ENCODE peak calls at places on chromosomes 1 and 21, in five cellular contexts. One of them, this sample, is unnamed.

GRCh38 chr1:3989465-3989864 is 89.4 kb upstream of the C1orf174 start:
- DNase-seq in left ventricle myocardium inferior: no peak
- DNase-seq in lung: no peak
- DNase-seq in GM12865: no peak
- DNase-seq in heart right ventricle: no peak
- DNase-seq in this sample: no peak

GRCh38 chr1:34460193-34460592 is 283.5 kb downstream of the C1orf94 start:
- DNase-seq in GM12865: peak; percentile 79
- DNase-seq in heart right ventricle: no peak
- DNase-seq in lung: peak; percentile 44
- DNase-seq in left ventricle myocardium inferior: no peak
- DNase-seq in this sample: peak; percentile 51

GRCh38 chr21:45985471-45986315 is 4.1 kb downstream of the COL6A1 start:
- DNase-seq in heart right ventricle: no peak
- DNase-seq in GM12865: no peak
- DNase-seq in lung: no peak
- DNase-seq in left ventricle myocardium inferior: peak; percentile 17
- DNase-seq in this sample: peak; percentile 3

GRCh38 chr21:31576428-31576827 is 83.1 kb upstream of the SOD1 start:
- DNase-seq in lung: no peak
- DNase-seq in GM12865: no peak
- DNase-seq in left ventricle myocardium inferior: no peak
- DNase-seq in heart right ventricle: no peak
- DNase-seq in this sample: no peak

GRCh38 chr1:185438936-185439335 is 121.9 kb upstream of the IVNS1ABP start:
- DNase-seq in lung: no peak
- DNase-seq in left ventricle myocardium inferior: no peak
- DNase-seq in heart right ventricle: no peak
- DNase-seq in GM12865: no peak
- DNase-seq in this sample: no peak

GRCh38 chr1:206809504-206810084 is 37.3 kb upstream of the IL10 start:
- DNase-seq in heart right ventricle: no peak
- DNase-seq in lung: no peak
- DNase-seq in left ventricle myocardium inferior: no peak
- DNase-seq in GM12865: peak; percentile 61
- DNase-seq in this sample: peak; percentile 13

GRCh38 chr1:92399076-92399475 is 87.6 kb downstream of the GFI1 start:
- DNase-seq in GM12865: peak; percentile 81
- DNase-seq in left ventricle myocardium inferior: no peak
- DNase-seq in lung: no peak
- DNase-seq in heart right ventricle: no peak
- DNase-seq in this sample: no peak

GRCh38 chr1:205273551-205273982 is 45.8 kb downstream of the TMCC2 start:
- DNase-seq in left ventricle myocardium inferior: peak; percentile 83
- DNase-seq in GM12865: peak; percentile 87
- DNase-seq in heart right ventricle: peak; percentile 81
- DNase-seq in lung: peak; percentile 88
- DNase-seq in this sample: peak; percentile 84

GRCh38 chr1:245407983-245408382 is 253.2 kb downstream of the KIF26B start:
- DNase-seq in GM12865: no peak
- DNase-seq in heart right ventricle: no peak
- DNase-seq in lung: no peak
- DNase-seq in left ventricle myocardium inferior: no peak
- DNase-seq in this sample: no peak

GRCh38 chr1:157497987-157498781 is 54.1 kb downstream of the FCRL5 start:
- DNase-seq in heart right ventricle: no peak
- DNase-seq in lung: no peak
- DNase-seq in left ventricle myocardium inferior: no peak
- DNase-seq in GM12865: no peak
- DNase-seq in this sample: no peak

GRCh38 chr21:15433091-15433490 is 296.7 kb upstream of the USP25 start:
- DNase-seq in heart right ventricle: no peak
- DNase-seq in lung: no peak
- DNase-seq in left ventricle myocardium inferior: no peak
- DNase-seq in GM12865: no peak
- DNase-seq in this sample: no peak

GRCh38 chr1:116532698-116533424 is 38.0 kb downstream of the CD58 start:
- DNase-seq in heart right ventricle: no peak
- DNase-seq in left ventricle myocardium inferior: no peak
- DNase-seq in lung: no peak
- DNase-seq in GM12865: no peak
- DNase-seq in this sample: no peak

GRCh38 chr1:53642607-53643006 is 96.4 kb downstream of the GLIS1 start:
- DNase-seq in heart right ventricle: no peak
- DNase-seq in left ventricle myocardium inferior: no peak
- DNase-seq in GM12865: no peak
- DNase-seq in lung: no peak
- DNase-seq in this sample: no peak

GRCh38 chr1:206969090-206969489 is 1.2 kb downstream of the FCAMR start:
- DNase-seq in GM12865: no peak
- DNase-seq in lung: no peak
- DNase-seq in left ventricle myocardium inferior: no peak
- DNase-seq in heart right ventricle: no peak
- DNase-seq in this sample: no peak

GRCh38 chr1:10679521-10680220 is 116.8 kb downstream of the CASZ1 start:
- DNase-seq in GM12865: peak; percentile 23
- DNase-seq in heart right ventricle: peak; percentile 61
- DNase-seq in left ventricle myocardium inferior: no peak
- DNase-seq in lung: peak; percentile 49
- DNase-seq in this sample: peak; percentile 76

GRCh38 chr21:46634966-46635323 is 529 bp upstream of the PRMT2 start:
- DNase-seq in heart right ventricle: peak; percentile 74
- DNase-seq in lung: peak; percentile 74
- DNase-seq in left ventricle myocardium inferior: no peak
- DNase-seq in GM12865: peak; percentile 81
- DNase-seq in this sample: no peak

GRCh38 chr1:119275145-119275929 is 93.2 kb upstream of the HAO2 start:
- DNase-seq in heart right ventricle: peak; percentile 29
- DNase-seq in GM12865: peak; percentile 70
- DNase-seq in lung: peak; percentile 40
- DNase-seq in left ventricle myocardium inferior: no peak
- DNase-seq in this sample: peak; percentile 55

GRCh38 chr1:83815348-83815747 is 183.6 kb downstream of the TTLL7 start:
- DNase-seq in left ventricle myocardium inferior: no peak
- DNase-seq in GM12865: no peak
- DNase-seq in heart right ventricle: peak; percentile 7
- DNase-seq in lung: no peak
- DNase-seq in this sample: no peak

GRCh38 chr1:207495816-207496792 is at the start of gene CR1:
- DNase-seq in lung: peak; percentile 54
- DNase-seq in heart right ventricle: no peak
- DNase-seq in left ventricle myocardium inferior: peak; percentile 36
- DNase-seq in GM12865: peak; percentile 59
- DNase-seq in this sample: peak; percentile 35

GRCh38 chr1:87226341-87226760 is 102.3 kb upstream of the LMO4 start:
- DNase-seq in GM12865: no peak
- DNase-seq in left ventricle myocardium inferior: peak; percentile 60
- DNase-seq in lung: peak; percentile 62
- DNase-seq in heart right ventricle: peak; percentile 47
- DNase-seq in this sample: no peak

GRCh38 chr1:15951341-15952153 is 24.4 kb downstream of the ZBTB17 start:
- DNase-seq in lung: no peak
- DNase-seq in GM12865: no peak
- DNase-seq in heart right ventricle: no peak
- DNase-seq in left ventricle myocardium inferior: no peak
- DNase-seq in this sample: no peak

GRCh38 chr1:102941364-102941947 is 166.9 kb downstream of the COL11A1 start:
- DNase-seq in left ventricle myocardium inferior: no peak
- DNase-seq in lung: no peak
- DNase-seq in GM12865: no peak
- DNase-seq in heart right ventricle: no peak
- DNase-seq in this sample: no peak

GRCh38 chr1:42925132-42925769 is 33.4 kb downstream of the SLC2A1 start:
- DNase-seq in heart right ventricle: no peak
- DNase-seq in GM12865: peak; percentile 36
- DNase-seq in lung: no peak
- DNase-seq in left ventricle myocardium inferior: no peak
- DNase-seq in this sample: no peak

GRCh38 chr1:239730378-239730777 is 344.0 kb downstream of the CHRM3 start:
- DNase-seq in left ventricle myocardium inferior: no peak
- DNase-seq in lung: no peak
- DNase-seq in GM12865: no peak
- DNase-seq in heart right ventricle: no peak
- DNase-seq in this sample: no peak

GRCh38 chr1:3547055-3548005 is 64.0 kb downstream of the MEGF6 start:
- DNase-seq in left ventricle myocardium inferior: no peak
- DNase-seq in lung: no peak
- DNase-seq in GM12865: peak; percentile 3
- DNase-seq in heart right ventricle: no peak
- DNase-seq in this sample: no peak

GRCh38 chr21:43866233-43866632 is 1.2 kb downstream of the AGPAT3 start:
- DNase-seq in lung: no peak
- DNase-seq in left ventricle myocardium inferior: peak; percentile 65
- DNase-seq in heart right ventricle: peak; percentile 58
- DNase-seq in GM12865: peak; percentile 68
- DNase-seq in this sample: no peak

GRCh38 chr1:115364044-115364775 is 26.2 kb upstream of the NGF start:
- DNase-seq in left ventricle myocardium inferior: no peak
- DNase-seq in lung: no peak
- DNase-seq in GM12865: no peak
- DNase-seq in heart right ventricle: peak; percentile 46
- DNase-seq in this sample: no peak

GRCh38 chr1:239976130-239976968 is 115.3 kb upstream of the FMN2 start:
- DNase-seq in left ventricle myocardium inferior: no peak
- DNase-seq in lung: no peak
- DNase-seq in heart right ventricle: peak; percentile 10
- DNase-seq in GM12865: peak; percentile 57
- DNase-seq in this sample: peak; percentile 58

GRCh38 chr1:7592120-7592798 is 178.8 kb upstream of the VAMP3 start:
- DNase-seq in lung: no peak
- DNase-seq in heart right ventricle: no peak
- DNase-seq in left ventricle myocardium inferior: no peak
- DNase-seq in GM12865: no peak
- DNase-seq in this sample: no peak

GRCh38 chr1:180288232-180288818 is 58.3 kb downstream of the LHX4 start:
- DNase-seq in heart right ventricle: no peak
- DNase-seq in lung: no peak
- DNase-seq in GM12865: no peak
- DNase-seq in left ventricle myocardium inferior: no peak
- DNase-seq in this sample: no peak

GRCh38 chr1:88608139-88608943 is 75.7 kb upstream of the PKN2 start:
- DNase-seq in heart right ventricle: no peak
- DNase-seq in left ventricle myocardium inferior: no peak
- DNase-seq in lung: no peak
- DNase-seq in GM12865: peak; percentile 38
- DNase-seq in this sample: peak; percentile 18

GRCh38 chr1:184513966-184514365 is 127.1 kb downstream of the C1orf21 start:
- DNase-seq in left ventricle myocardium inferior: no peak
- DNase-seq in lung: no peak
- DNase-seq in heart right ventricle: no peak
- DNase-seq in GM12865: no peak
- DNase-seq in this sample: no peak

GRCh38 chr21:28336299-28336698 is 656.4 kb downstream of the LTN1 start:
- DNase-seq in heart right ventricle: peak; percentile 8
- DNase-seq in left ventricle myocardium inferior: no peak
- DNase-seq in lung: no peak
- DNase-seq in GM12865: peak; percentile 24
- DNase-seq in this sample: no peak

GRCh38 chr1:57222307-57222706 is 201.6 kb downstream of the DAB1 start:
- DNase-seq in lung: no peak
- DNase-seq in left ventricle myocardium inferior: no peak
- DNase-seq in GM12865: no peak
- DNase-seq in heart right ventricle: no peak
- DNase-seq in this sample: no peak

GRCh38 chr1:109659997-109660755 is 4.3 kb downstream of the GSTM4 start:
- DNase-seq in lung: peak; percentile 25
- DNase-seq in heart right ventricle: no peak
- DNase-seq in GM12865: no peak
- DNase-seq in left ventricle myocardium inferior: no peak
- DNase-seq in this sample: no peak

GRCh38 chr1:180083164-180083563 is 71.5 kb upstream of the QSOX1 start:
- DNase-seq in left ventricle myocardium inferior: no peak
- DNase-seq in GM12865: no peak
- DNase-seq in lung: no peak
- DNase-seq in heart right ventricle: no peak
- DNase-seq in this sample: no peak

GRCh38 chr1:18556364-18556763 is 74.3 kb upstream of the PAX7 start:
- DNase-seq in GM12865: peak; percentile 19
- DNase-seq in lung: no peak
- DNase-seq in heart right ventricle: no peak
- DNase-seq in left ventricle myocardium inferior: no peak
- DNase-seq in this sample: peak; percentile 26

GRCh38 chr1:61888808-61889207 is 146.5 kb downstream of the PATJ start:
- DNase-seq in heart right ventricle: no peak
- DNase-seq in lung: no peak
- DNase-seq in GM12865: no peak
- DNase-seq in left ventricle myocardium inferior: no peak
- DNase-seq in this sample: no peak
- TF ChIP-seq CTCF in heart right ventricle: no peak
- TF ChIP-seq CTCF in lung: no peak
- TF ChIP-seq CTCF in GM12865: no peak
- TF ChIP-seq CTCF in left ventricle myocardium inferior: no peak
- TF ChIP-seq CTCF in this sample: no peak

GRCh38 chr1:41473738-41474362 is 10.6 kb downstream of the EDN2 start:
- DNase-seq in GM12865: no peak
- DNase-seq in left ventricle myocardium inferior: no peak
- DNase-seq in heart right ventricle: no peak
- DNase-seq in lung: no peak
- DNase-seq in this sample: no peak
- TF ChIP-seq CTCF in GM12865: no peak
- TF ChIP-seq CTCF in left ventricle myocardium inferior: no peak
- TF ChIP-seq CTCF in heart right ventricle: no peak
- TF ChIP-seq CTCF in lung: no peak
- TF ChIP-seq CTCF in this sample: no peak

GRCh38 chr1:218250492-218250891 is 34.6 kb upstream of the RRP15 start:
- DNase-seq in GM12865: no peak
- DNase-seq in lung: no peak
- DNase-seq in left ventricle myocardium inferior: no peak
- DNase-seq in heart right ventricle: no peak
- DNase-seq in this sample: no peak
- TF ChIP-seq CTCF in GM12865: no peak
- TF ChIP-seq CTCF in lung: no peak
- TF ChIP-seq CTCF in left ventricle myocardium inferior: no peak
- TF ChIP-seq CTCF in heart right ventricle: no peak
- TF ChIP-seq CTCF in this sample: no peak

DNA sequence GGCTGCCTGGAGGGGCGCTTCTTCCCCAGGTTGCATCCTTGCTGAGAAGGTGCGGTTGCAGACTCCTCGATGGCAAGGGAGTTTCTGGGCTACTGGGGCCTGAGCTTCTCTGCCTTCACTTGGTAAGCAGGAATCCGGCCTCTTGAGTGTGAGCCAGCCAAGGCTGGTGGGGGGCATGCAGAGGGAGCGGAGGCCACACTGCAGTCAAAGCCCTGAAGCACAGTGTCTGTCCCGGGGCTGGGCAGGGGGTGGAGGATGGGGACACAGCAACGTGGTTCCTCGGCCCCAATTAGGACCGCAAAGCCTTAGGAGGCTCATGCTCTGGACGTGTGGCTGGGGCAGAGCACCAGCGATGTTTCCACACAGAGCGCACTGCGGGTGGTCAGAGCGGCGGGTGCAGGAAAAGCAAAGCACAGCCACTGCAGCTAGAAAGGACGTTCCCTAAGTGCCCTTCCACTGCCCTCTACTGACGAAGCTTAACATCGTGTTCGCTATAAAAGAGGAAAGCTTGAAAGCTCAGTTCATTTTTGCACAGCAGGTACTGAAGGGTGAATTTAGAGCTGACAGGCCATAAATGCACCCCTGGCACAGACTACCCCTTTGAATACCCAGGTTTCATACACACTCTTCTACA is 60.7 kb upstream of the COG2 start:
- DNase-seq in left ventricle myocardium inferior: no peak
- DNase-seq in GM12865: peak; percentile 4
- DNase-seq in heart right ventricle: no peak
- DNase-seq in lung: no peak
- DNase-seq in this sample: peak; percentile 35
- TF ChIP-seq CTCF in left ventricle myocardium inferior: no peak
- TF ChIP-seq CTCF in GM12865: peak; percentile 13
- TF ChIP-seq CTCF in heart right ventricle: no peak
- TF ChIP-seq CTCF in lung: no peak
- TF ChIP-seq CTCF in this sample: no peak

This sample was measured in endothelial cell.